ENCODE peak calls at places on chromosomes 4 and X, in eight cellular contexts. One of them, this sample, is unnamed.

GRCh38 chr4:770022-770421 is 55.9 kb downstream of the CPLX1 start:
- DNase-seq in HepG2: no peak
- DNase-seq in SK-N-SH: no peak
- DNase-seq in HCT116: no peak
- DNase-seq in H1: no peak
- DNase-seq in K562: no peak
- DNase-seq in endothelial cell of umbilical vein: no peak
- DNase-seq in GM12878: no peak
- DNase-seq in this sample: no peak

GRCh38 chr4:83852085-83852451 is 316.2 kb downstream of the GPAT3 start:
- DNase-seq in HepG2: peak
- DNase-seq in SK-N-SH: no peak
- DNase-seq in HCT116: peak
- DNase-seq in H1: no peak
- DNase-seq in K562: no peak
- DNase-seq in endothelial cell of umbilical vein: no peak
- DNase-seq in GM12878: no peak
- DNase-seq in this sample: no peak

GRCh38 chr4:125085-125820 is 952 bp downstream of the ZNF718 start:
- DNase-seq in HepG2: no peak
- DNase-seq in SK-N-SH: no peak
- DNase-seq in HCT116: no peak
- DNase-seq in H1: peak
- DNase-seq in K562: peak
- DNase-seq in endothelial cell of umbilical vein: no peak
- DNase-seq in GM12878: no peak
- DNase-seq in this sample: no peak

GRCh38 chr4:37639551-37640293 is 46.5 kb downstream of the RELL1 start:
- DNase-seq in HepG2: no peak
- DNase-seq in SK-N-SH: no peak
- DNase-seq in HCT116: no peak
- DNase-seq in H1: no peak
- DNase-seq in K562: no peak
- DNase-seq in endothelial cell of umbilical vein: peak
- DNase-seq in GM12878: no peak
- DNase-seq in this sample: no peak

GRCh38 chrX:30659421-30659820 is 6.2 kb downstream of the GK start:
- DNase-seq in HepG2: no peak
- DNase-seq in SK-N-SH: no peak
- DNase-seq in HCT116: no peak
- DNase-seq in H1: no peak
- DNase-seq in K562: peak
- DNase-seq in endothelial cell of umbilical vein: peak
- DNase-seq in GM12878: no peak
- DNase-seq in this sample: no peak

GRCh38 chr4:140931904-140932303 is 175.7 kb upstream of the TBC1D9 start:
- DNase-seq in HepG2: no peak
- DNase-seq in SK-N-SH: no peak
- DNase-seq in HCT116: no peak
- DNase-seq in H1: no peak
- DNase-seq in K562: no peak
- DNase-seq in endothelial cell of umbilical vein: no peak
- DNase-seq in GM12878: no peak
- DNase-seq in this sample: no peak

GRCh38 chrX:134801267-134801666 is 143.0 kb upstream of the PLAC1 start:
- DNase-seq in HepG2: peak
- DNase-seq in SK-N-SH: no peak
- DNase-seq in HCT116: no peak
- DNase-seq in H1: no peak
- DNase-seq in K562: peak
- DNase-seq in endothelial cell of umbilical vein: peak
- DNase-seq in GM12878: no peak
- DNase-seq in this sample: no peak

GRCh38 chrX:81120936-81121351 is 80.8 kb downstream of the HMGN5 start:
- DNase-seq in HepG2: peak
- DNase-seq in SK-N-SH: peak
- DNase-seq in HCT116: no peak
- DNase-seq in H1: peak
- DNase-seq in K562: peak
- DNase-seq in endothelial cell of umbilical vein: peak
- DNase-seq in GM12878: peak
- DNase-seq in this sample: peak

DNA sequence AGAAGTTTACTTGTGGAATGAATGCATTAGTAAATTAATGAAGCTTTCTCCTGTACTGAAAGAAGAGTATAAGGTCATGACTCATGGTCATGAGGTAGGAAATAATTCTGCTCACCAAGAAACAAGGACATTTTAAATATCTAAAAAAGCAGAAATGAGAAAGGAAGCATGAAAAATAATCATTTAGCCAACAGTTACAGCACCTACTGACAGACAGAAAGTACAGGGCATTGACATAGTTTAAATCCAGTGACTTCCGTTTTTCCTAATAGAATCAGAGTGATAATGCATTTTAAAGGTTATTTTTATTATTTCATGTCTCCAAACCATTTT is 30.5 kb upstream of the ACSL1 start:
- DNase-seq in HepG2: no peak
- DNase-seq in SK-N-SH: no peak
- DNase-seq in HCT116: no peak
- DNase-seq in H1: no peak
- DNase-seq in K562: no peak
- DNase-seq in endothelial cell of umbilical vein: no peak
- DNase-seq in GM12878: no peak
- DNase-seq in this sample: no peak
- H3K27ac ChIP-seq in HepG2: no peak
- H3K27ac ChIP-seq in SK-N-SH: no peak
- H3K27ac ChIP-seq in HCT116: no peak
- H3K27ac ChIP-seq in H1: no peak
- H3K27ac ChIP-seq in K562: peak
- H3K27ac ChIP-seq in endothelial cell of umbilical vein: no peak
- H3K27ac ChIP-seq in GM12878: no peak
- H3K27ac ChIP-seq in this sample: no peak

GRCh38 chr4:105607876-105608275 is 55.5 kb downstream of the ARHGEF38 start:
- DNase-seq in HepG2: no peak
- DNase-seq in SK-N-SH: no peak
- DNase-seq in HCT116: no peak
- DNase-seq in H1: no peak
- DNase-seq in K562: no peak
- DNase-seq in endothelial cell of umbilical vein: no peak
- DNase-seq in GM12878: no peak
- DNase-seq in this sample: no peak

GRCh38 chr4:105601406-105601805 is 49.0 kb downstream of the ARHGEF38 start:
- DNase-seq in HepG2: no peak
- DNase-seq in SK-N-SH: no peak
- DNase-seq in HCT116: no peak
- DNase-seq in H1: no peak
- DNase-seq in K562: no peak
- DNase-seq in endothelial cell of umbilical vein: no peak
- DNase-seq in GM12878: no peak
- DNase-seq in this sample: no peak

GRCh38 chr4:105600951-105601350 is 48.5 kb downstream of the ARHGEF38 start:
- DNase-seq in HepG2: no peak
- DNase-seq in SK-N-SH: no peak
- DNase-seq in HCT116: no peak
- DNase-seq in H1: no peak
- DNase-seq in K562: no peak
- DNase-seq in endothelial cell of umbilical vein: no peak
- DNase-seq in GM12878: no peak
- DNase-seq in this sample: no peak

GRCh38 chr4:105603158-105603557 is 50.7 kb downstream of the ARHGEF38 start:
- DNase-seq in HepG2: no peak
- DNase-seq in SK-N-SH: no peak
- DNase-seq in HCT116: no peak
- DNase-seq in H1: no peak
- DNase-seq in K562: no peak
- DNase-seq in endothelial cell of umbilical vein: no peak
- DNase-seq in GM12878: no peak
- DNase-seq in this sample: no peak

DNA sequence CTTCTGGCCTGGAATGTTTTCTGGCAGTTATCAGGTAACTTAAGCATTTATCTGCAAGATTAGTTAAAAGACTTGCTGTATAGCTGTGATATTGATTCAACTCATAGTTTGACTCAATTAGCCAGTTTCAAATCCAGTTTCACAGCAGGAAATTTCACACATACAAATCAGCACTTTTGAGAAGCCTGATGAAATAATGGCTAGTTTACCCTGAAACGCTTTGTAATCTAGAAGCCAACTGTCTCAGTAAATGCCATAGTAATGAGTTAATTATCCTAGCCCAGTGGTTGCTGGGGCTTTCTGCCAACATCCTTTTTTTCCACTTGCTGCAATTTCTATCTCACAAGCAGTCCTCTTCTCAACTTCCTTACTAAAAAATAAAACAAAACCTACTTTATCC is 53.1 kb downstream of the ARHGEF38 start:
- DNase-seq in HepG2: no peak
- DNase-seq in SK-N-SH: no peak
- DNase-seq in HCT116: no peak
- DNase-seq in H1: no peak
- DNase-seq in K562: no peak
- DNase-seq in endothelial cell of umbilical vein: no peak
- DNase-seq in GM12878: no peak
- DNase-seq in this sample: no peak
- H3K9ac ChIP-seq in HepG2: no peak
- H3K9ac ChIP-seq in SK-N-SH: no peak
- H3K9ac ChIP-seq in HCT116: no peak
- H3K9ac ChIP-seq in H1: no peak
- H3K9ac ChIP-seq in K562: no peak
- H3K9ac ChIP-seq in endothelial cell of umbilical vein: no peak
- H3K9ac ChIP-seq in GM12878: no peak
- H3K9ac ChIP-seq in this sample: no peak

GRCh38 chrX:149499766-149500165 is 5.3 kb downstream of the IDS start:
- DNase-seq in HepG2: no peak
- DNase-seq in SK-N-SH: no peak
- DNase-seq in HCT116: no peak
- DNase-seq in H1: no peak
- DNase-seq in K562: no peak
- DNase-seq in endothelial cell of umbilical vein: no peak
- DNase-seq in GM12878: no peak
- DNase-seq in this sample: no peak
- TF ChIP-seq POLR2AphosphoS5 in HepG2: no peak
- TF ChIP-seq POLR2AphosphoS5 in SK-N-SH: no peak
- TF ChIP-seq POLR2AphosphoS5 in HCT116: no peak
- TF ChIP-seq POLR2AphosphoS5 in H1: no peak
- TF ChIP-seq POLR2AphosphoS5 in K562: no peak
- TF ChIP-seq POLR2AphosphoS5 in endothelial cell of umbilical vein: no peak
- TF ChIP-seq POLR2AphosphoS5 in GM12878: no peak
- TF ChIP-seq POLR2AphosphoS5 in this sample: no peak

GRCh38 chr4:98780926-98781325 is 122.5 kb upstream of the TSPAN5 start:
- DNase-seq in HepG2: no peak
- DNase-seq in SK-N-SH: no peak
- DNase-seq in HCT116: no peak
- DNase-seq in H1: no peak
- DNase-seq in K562: no peak
- DNase-seq in endothelial cell of umbilical vein: no peak
- DNase-seq in GM12878: no peak
- DNase-seq in this sample: no peak
- H3K27ac ChIP-seq in HepG2: no peak
- H3K27ac ChIP-seq in SK-N-SH: no peak
- H3K27ac ChIP-seq in HCT116: no peak
- H3K27ac ChIP-seq in H1: no peak
- H3K27ac ChIP-seq in K562: no peak
- H3K27ac ChIP-seq in endothelial cell of umbilical vein: no peak
- H3K27ac ChIP-seq in GM12878: no peak
- H3K27ac ChIP-seq in this sample: no peak

GRCh38 chr4:17584502-17585213 is 7.7 kb downstream of the LAP3 start:
- DNase-seq in HepG2: no peak
- DNase-seq in SK-N-SH: no peak
- DNase-seq in HCT116: no peak
- DNase-seq in H1: no peak
- DNase-seq in K562: no peak
- DNase-seq in endothelial cell of umbilical vein: no peak
- DNase-seq in GM12878: no peak
- DNase-seq in this sample: no peak
- H3K9ac ChIP-seq in HepG2: no peak
- H3K9ac ChIP-seq in SK-N-SH: no peak
- H3K9ac ChIP-seq in HCT116: no peak
- H3K9ac ChIP-seq in H1: no peak
- H3K9ac ChIP-seq in K562: no peak
- H3K9ac ChIP-seq in endothelial cell of umbilical vein: no peak
- H3K9ac ChIP-seq in GM12878: no peak
- H3K9ac ChIP-seq in this sample: no peak

GRCh38 chrX:119467842-119468185 is 430 bp upstream of the SLC25A5 start:
- DNase-seq in HepG2: no peak
- DNase-seq in SK-N-SH: no peak
- DNase-seq in HCT116: no peak
- DNase-seq in H1: no peak
- DNase-seq in K562: no peak
- DNase-seq in endothelial cell of umbilical vein: no peak
- DNase-seq in GM12878: no peak
- DNase-seq in this sample: no peak

GRCh38 chrX:119466970-119467369 is 1.3 kb upstream of the SLC25A5 start:
- DNase-seq in HepG2: no peak
- DNase-seq in SK-N-SH: no peak
- DNase-seq in HCT116: no peak
- DNase-seq in H1: no peak
- DNase-seq in K562: no peak
- DNase-seq in endothelial cell of umbilical vein: no peak
- DNase-seq in GM12878: no peak
- DNase-seq in this sample: no peak

GRCh38 chrX:119467433-119467832 is 811 bp upstream of the SLC25A5 start:
- DNase-seq in HepG2: no peak
- DNase-seq in SK-N-SH: no peak
- DNase-seq in HCT116: no peak
- DNase-seq in H1: no peak
- DNase-seq in K562: no peak
- DNase-seq in endothelial cell of umbilical vein: no peak
- DNase-seq in GM12878: no peak
- DNase-seq in this sample: no peak

GRCh38 chrX:119468186-119468929 is at the start of gene SLC25A5:
- DNase-seq in HepG2: peak
- DNase-seq in SK-N-SH: peak
- DNase-seq in HCT116: no peak
- DNase-seq in H1: peak
- DNase-seq in K562: peak
- DNase-seq in endothelial cell of umbilical vein: peak
- DNase-seq in GM12878: peak
- DNase-seq in this sample: no peak

DNA sequence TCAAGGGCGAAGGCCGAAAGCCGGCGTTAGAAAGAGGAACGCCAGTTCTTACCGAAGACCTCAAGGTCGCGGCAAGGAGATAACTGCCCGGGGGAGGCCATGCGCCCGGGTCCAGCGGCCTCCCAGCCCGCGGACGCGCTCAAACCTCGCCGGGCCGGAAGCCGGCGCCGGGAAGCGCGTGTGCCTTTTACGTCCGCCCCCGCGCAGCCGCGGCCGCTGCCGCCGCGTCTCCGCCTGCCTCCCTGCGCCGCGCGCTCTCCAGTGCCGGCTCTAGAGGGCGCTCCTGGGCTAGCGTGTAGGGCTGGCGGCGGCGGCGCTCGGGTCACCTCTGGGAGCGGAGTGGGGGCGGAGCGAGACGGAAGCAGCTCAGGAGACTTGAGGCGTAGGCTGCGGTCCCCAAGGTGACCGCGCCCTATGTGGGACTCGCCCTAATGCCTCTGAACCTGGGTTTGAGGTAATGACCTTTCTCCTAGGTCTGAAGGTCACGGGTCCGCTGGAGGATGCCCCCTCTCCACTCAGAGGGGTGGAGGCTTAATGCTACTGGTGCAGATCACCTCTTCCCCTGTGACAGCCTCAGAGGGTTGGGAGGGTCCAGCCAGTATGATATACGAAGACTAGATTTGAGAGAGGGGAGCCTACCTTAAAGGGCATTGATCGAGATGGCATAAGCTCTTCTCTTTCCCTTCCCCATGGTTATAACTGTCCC is 839 bp downstream of the SLC25A5 start:
- DNase-seq in HepG2: peak
- DNase-seq in SK-N-SH: peak
- DNase-seq in HCT116: peak
- DNase-seq in H1: peak
- DNase-seq in K562: peak
- DNase-seq in endothelial cell of umbilical vein: peak
- DNase-seq in GM12878: peak
- DNase-seq in this sample: no peak
- TF ChIP-seq POLR2AphosphoS5 in HepG2: no peak
- TF ChIP-seq POLR2AphosphoS5 in SK-N-SH: no peak
- TF ChIP-seq POLR2AphosphoS5 in HCT116: peak
- TF ChIP-seq POLR2AphosphoS5 in H1: peak
- TF ChIP-seq POLR2AphosphoS5 in K562: no peak
- TF ChIP-seq POLR2AphosphoS5 in endothelial cell of umbilical vein: peak
- TF ChIP-seq POLR2AphosphoS5 in GM12878: peak
- TF ChIP-seq POLR2AphosphoS5 in this sample: no peak

This sample was measured in SK-N-MC.